ENCODE peak calls at places on chromosome 22, in ten cellular contexts. G, J, K, D, S, P, T, E, U and C are unnamed samples.
A peak's percentile ranks its signal among the peaks of the same experiment; 100 is the strongest.

GRCh38 chr22:43535741-43536140 is 123.9 kb downstream of the MPPED1 start:
- DNase-seq in G (no peak), J (peak; percentile 37), K (no peak), D (no peak), S (peak; percentile 3), P (peak; percentile 16), T (no peak), E (peak; percentile 92), U (no peak), C (no peak)

GRCh38 chr22:29780781-29781676 is 13.9 kb downstream of the UQCR10 start:
- DNase-seq in G (peak; percentile 85), J (no peak), K (no peak), D (no peak), S (no peak), P (no peak), T (no peak), E (peak; percentile 82), U (no peak), C (no peak)

GRCh38 chr22:38139901-38140300 is 29.4 kb upstream of the BAIAP2L2 start:
- DNase-seq in G (no peak), J (peak; percentile 38), K (no peak), D (no peak), S (peak; percentile 37), P (peak; percentile 61), T (peak; percentile 42), E (no peak), U (no peak), C (no peak)

GRCh38 chr22:48665286-48666010 is 1162.2 kb downstream of the BRD1 start:
- DNase-seq in G (no peak), J (no peak), K (no peak), D (no peak), S (no peak), P (no peak), T (no peak), E (no peak), U (no peak), C (no peak)

GRCh38 chr22:48688366-48688765 is 1139.3 kb downstream of the BRD1 start:
- DNase-seq in G (no peak), J (no peak), K (no peak), D (no peak), S (no peak), P (no peak), T (no peak), E (no peak), U (no peak), C (no peak)

GRCh38 chr22:39699631-39700348 is 129.2 kb downstream of the CACNA1I start:
- DNase-seq in G (no peak), J (no peak), K (no peak), D (no peak), S (no peak), P (no peak), T (no peak), E (no peak), U (no peak), C (no peak)

GRCh38 chr22:43743131-43743530 is 69.0 kb downstream of the EFCAB6 start:
- DNase-seq in G (no peak), J (no peak), K (no peak), D (no peak), S (no peak), P (no peak), T (no peak), E (no peak), U (no peak), C (peak; percentile 26)

GRCh38 chr22:36160499-36160942 is at the start of gene APOL3:
- DNase-seq in G (peak; percentile 45), J (peak; percentile 78), K (peak; percentile 65), D (peak; percentile 87), S (peak; percentile 88), P (peak; percentile 91), T (peak; percentile 90), E (peak; percentile 41), U (peak; percentile 54), C (no peak)

GRCh38 chr22:29216873-29217666 is 11.4 kb downstream of the EMID1 start:
- DNase-seq in G (no peak), J (no peak), K (no peak), D (peak; percentile 89), S (no peak), P (no peak), T (peak; percentile 64), E (peak; percentile 74), U (no peak), C (no peak)

GRCh38 chr22:20451920-20452319 is 14.3 kb upstream of the SCARF2 start:
- DNase-seq in G (no peak), J (no peak), K (no peak), D (no peak), S (no peak), P (no peak), T (no peak), E (no peak), U (no peak), C (no peak)
- TF ChIP-seq CTCF in G (no peak), J (no peak), K (no peak), D (no peak), S (no peak), P (no peak), T (no peak), E (no peak), U (no peak), C (no peak)

DNA sequence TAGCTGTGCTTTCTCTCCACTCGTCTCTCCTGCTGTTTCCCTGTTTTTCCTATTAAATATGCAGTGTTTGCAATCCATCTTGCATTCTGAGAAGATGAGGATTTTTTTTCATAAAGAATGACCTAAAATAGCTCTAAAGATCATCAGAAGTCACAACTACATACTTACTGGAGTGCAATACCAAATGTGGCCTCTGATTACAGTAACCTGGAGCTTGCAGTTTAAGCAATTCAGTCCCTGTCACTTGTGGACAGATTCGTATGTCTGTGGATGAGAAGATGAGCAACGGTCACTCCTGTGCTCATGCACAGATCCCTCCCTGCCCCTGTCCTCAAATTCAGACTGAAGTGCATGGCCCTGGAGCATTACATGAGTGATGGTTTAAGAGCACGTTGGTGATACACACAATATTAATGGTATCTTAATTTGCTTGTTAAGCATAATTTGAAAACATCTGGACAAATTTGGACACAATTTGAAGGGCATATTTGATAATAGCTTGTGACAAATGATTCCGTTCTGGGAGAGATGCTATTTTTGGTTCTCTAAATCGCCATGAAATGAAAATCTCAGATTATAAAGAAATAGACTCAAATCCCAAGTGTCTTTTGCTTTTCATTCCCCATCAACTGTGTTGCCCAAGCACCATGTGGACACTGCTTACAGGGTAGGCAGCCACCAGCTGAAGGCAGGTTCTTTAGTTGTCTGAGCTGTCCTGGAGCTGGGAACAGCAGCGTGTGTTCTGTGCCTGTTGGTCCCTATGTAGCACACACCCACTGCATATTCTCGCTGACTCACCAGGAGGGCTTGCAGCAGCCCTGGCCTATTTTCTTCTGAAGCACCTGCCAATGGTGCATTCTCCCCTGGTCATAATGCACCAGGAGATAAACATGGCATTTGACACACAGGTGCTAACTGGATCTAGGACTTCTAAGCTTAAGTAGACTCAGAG is 32.6 kb upstream of the PRAME start:
- DNase-seq in G (no peak), J (no peak), K (no peak), D (no peak), S (no peak), P (no peak), T (no peak), E (no peak), U (no peak), C (no peak)
- TF ChIP-seq CTCF in G (peak; percentile 20), J (no peak), K (peak; percentile 19), D (no peak), S (no peak), P (no peak), T (no peak), E (no peak), U (no peak), C (no peak)

GRCh38 chr22:50505276-50505775 is 2.2 kb downstream of the LMF2 start:
- DNase-seq in G (no peak), J (no peak), K (no peak), D (peak; percentile 79), S (no peak), P (peak; percentile 75), T (no peak), E (no peak), U (no peak), C (no peak)

GRCh38 chr22:50502628-50503474 is 4.7 kb downstream of the LMF2 start:
- DNase-seq in G (no peak), J (no peak), K (no peak), D (no peak), S (no peak), P (peak; percentile 67), T (no peak), E (no peak), U (no peak), C (no peak)

GRCh38 chr22:50504245-50505211 is 3.0 kb downstream of the LMF2 start:
- DNase-seq in G (no peak), J (no peak), K (no peak), D (peak; percentile 83), S (no peak), P (peak; percentile 79), T (no peak), E (peak; percentile 80), U (no peak), C (no peak)

GRCh38 chr22:50502096-50502495 is 5.4 kb downstream of the LMF2 start:
- DNase-seq in G (no peak), J (no peak), K (no peak), D (no peak), S (no peak), P (peak; percentile 74), T (no peak), E (no peak), U (no peak), C (no peak)

DNA sequence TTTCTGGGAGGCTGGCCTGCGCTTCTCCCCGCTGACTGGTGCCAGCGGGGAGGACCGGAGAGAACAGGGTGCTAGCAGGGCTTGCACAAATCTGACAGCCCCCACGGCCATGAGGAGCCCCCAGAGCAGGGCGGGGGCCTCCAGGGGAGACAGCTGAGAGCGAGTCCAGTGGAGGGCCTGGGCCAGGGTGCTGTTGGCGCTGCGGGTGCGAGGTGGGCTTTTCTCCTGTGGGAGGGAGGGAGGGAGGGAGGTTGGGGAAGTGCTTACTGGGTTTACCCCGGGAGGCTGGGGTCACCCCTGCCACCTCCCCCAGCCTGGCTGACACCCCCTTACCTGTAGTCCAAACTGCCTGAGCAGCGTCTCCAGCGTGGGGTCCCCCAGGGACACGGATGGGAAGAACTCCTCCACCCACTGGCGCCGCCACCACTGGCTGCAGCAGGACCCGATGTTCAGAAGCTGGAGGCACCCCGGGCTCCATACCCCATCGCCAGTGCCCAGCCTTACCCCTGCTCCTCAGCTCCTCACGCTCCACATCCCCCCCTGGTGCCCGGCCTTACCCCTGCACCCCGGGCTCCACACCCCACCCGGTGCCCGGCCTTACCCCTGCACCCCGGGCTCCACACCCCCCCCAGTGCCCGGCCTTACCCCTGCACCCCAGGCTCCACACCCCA is 3.9 kb downstream of the LMF2 start:
- DNase-seq in G (no peak), J (no peak), K (no peak), D (no peak), S (no peak), P (no peak), T (peak; percentile 69), E (no peak), U (no peak), C (no peak)
- TF ChIP-seq CTCF in G (peak; percentile 30), J (no peak), K (no peak), D (no peak), S (no peak), P (no peak), T (no peak), E (peak; percentile 4), U (no peak), C (no peak)

GRCh38 chr22:49944399-49944891 is 16.1 kb upstream of the PIM3 start:
- DNase-seq in G (no peak), J (no peak), K (no peak), D (no peak), S (no peak), P (no peak), T (no peak), E (no peak), U (no peak), C (no peak)
- TF ChIP-seq CTCF in G (no peak), J (no peak), K (no peak), D (no peak), S (no peak), P (no peak), T (no peak), E (no peak), U (no peak), C (no peak)